ENCODE peak calls at places on chromosomes 7 and 10, in nine cellular contexts. C is neural progenitor cell, B is AG09319, F is GM10248, R is hepatocyte, P is fibroblast of lung, H is cardiac muscle cell, E is right atrium auricular region, D is bronchial epithelial cell. V is an unnamed sample.

GRCh38 chr10:17026686-17027485 is 102.7 kb downstream of the CUBN start:
- DNase-seq in C (no peak), B (no peak), F (no peak), R (no peak), P (peak), H (no peak), E (no peak), D (peak), V (no peak)

GRCh38 chr10:80522756-80523363 is 14.8 kb upstream of the SH2D4B start:
- DNase-seq in C (no peak), B (no peak), F (no peak), R (no peak), P (no peak), H (no peak), E (no peak), D (peak), V (no peak)

GRCh38 chr7:90224204-90224603 is 12.7 kb downstream of the STEAP2 start:
- DNase-seq in C (peak), B (no peak), F (no peak), R (no peak), P (no peak), H (no peak), E (no peak), D (no peak), V (no peak)

GRCh38 chr10:129517680-129518057 is 50.6 kb downstream of the MGMT start:
- DNase-seq in C (no peak), B (no peak), F (no peak), R (no peak), P (no peak), H (no peak), E (no peak), D (no peak), V (no peak)

GRCh38 chr7:117816727-117817126 is 56.5 kb downstream of the CTTNBP2 start:
- DNase-seq in C (no peak), B (no peak), F (no peak), R (no peak), P (peak), H (no peak), E (no peak), D (peak), V (no peak)

GRCh38 chr7:79692015-79692414 is 238.5 kb upstream of the MAGI2 start:
- DNase-seq in C (no peak), B (peak), F (no peak), R (no peak), P (peak), H (no peak), E (no peak), D (peak), V (no peak)

GRCh38 chr10:92387289-92387940 is 96.4 kb downstream of the MARCHF5 start:
- DNase-seq in C (peak), B (no peak), F (peak), R (peak), P (peak), H (peak), E (no peak), D (peak), V (peak)

GRCh38 chr7:27181795-27182275 is 3.2 kb downstream of the HOXA11 start:
- DNase-seq in C (no peak), B (no peak), F (no peak), R (no peak), P (no peak), H (no peak), E (no peak), D (no peak), V (no peak)

GRCh38 chr10:92323079-92323478 is 32.1 kb downstream of the MARCHF5 start:
- DNase-seq in C (no peak), B (no peak), F (no peak), R (no peak), P (no peak), H (no peak), E (no peak), D (no peak), V (no peak)

GRCh38 chr10:96678725-96679124 is 41.6 kb downstream of the PIK3AP1 start:
- DNase-seq in C (no peak), B (no peak), F (no peak), R (no peak), P (no peak), H (no peak), E (no peak), D (no peak), V (no peak)

GRCh38 chr10:72332423-72333110 is 22.2 kb downstream of the DNAJB12 start:
- DNase-seq in C (no peak), B (no peak), F (no peak), R (no peak), P (no peak), H (no peak), E (no peak), D (no peak), V (no peak)

GRCh38 chr7:88429382-88429781 is 122.7 kb upstream of the STEAP4 start:
- DNase-seq in C (no peak), B (no peak), F (no peak), R (no peak), P (no peak), H (no peak), E (no peak), D (peak), V (no peak)

GRCh38 chr7:5594616-5595544 is 171.2 kb upstream of the TNRC18 start:
- DNase-seq in C (peak), B (no peak), F (no peak), R (peak), P (peak), H (peak), E (no peak), D (no peak), V (peak)

GRCh38 chr10:72257051-72257892 is 16.5 kb upstream of the DDIT4 start:
- DNase-seq in C (peak), B (no peak), F (peak), R (no peak), P (peak), H (no peak), E (peak), D (no peak), V (no peak)

GRCh38 chr10:126569513-126570447 is 100.7 kb downstream of the C10orf90 start:
- DNase-seq in C (no peak), B (peak), F (no peak), R (peak), P (peak), H (no peak), E (no peak), D (peak), V (no peak)

GRCh38 chr10:132185601-132186487 is 904 bp upstream of the DPYSL4 start:
- DNase-seq in C (peak), B (no peak), F (no peak), R (peak), P (peak), H (peak), E (no peak), D (peak), V (no peak)

GRCh38 chr10:45308707-45309106 is 6.7 kb downstream of the OR13A1 start:
- DNase-seq in C (no peak), B (no peak), F (no peak), R (peak), P (no peak), H (peak), E (no peak), D (peak), V (no peak)

GRCh38 chr10:7098160-7098762 is 312.6 kb downstream of the SFMBT2 start:
- DNase-seq in C (no peak), B (no peak), F (no peak), R (no peak), P (no peak), H (no peak), E (no peak), D (no peak), V (no peak)

GRCh38 chr7:131039355-131039762 is 288.3 kb upstream of the MKLN1 start:
- DNase-seq in C (no peak), B (no peak), F (no peak), R (no peak), P (no peak), H (no peak), E (peak), D (no peak), V (no peak)

GRCh38 chr7:43648725-43649406 is 66.0 kb downstream of the STK17A start:
- DNase-seq in C (no peak), B (peak), F (peak), R (no peak), P (peak), H (no peak), E (no peak), D (peak), V (no peak)

GRCh38 chr7:64359543-64359942 is 45.8 kb downstream of the ZNF736 start:
- DNase-seq in C (no peak), B (no peak), F (no peak), R (no peak), P (no peak), H (no peak), E (no peak), D (no peak), V (no peak)

GRCh38 chr10:81873932-81874816 is 820 bp upstream of the NRG3 start:
- DNase-seq in C (peak), B (no peak), F (peak), R (peak), P (no peak), H (peak), E (no peak), D (peak), V (peak)

GRCh38 chr10:7428673-7429350 is 18.0 kb upstream of the SFMBT2 start:
- DNase-seq in C (no peak), B (no peak), F (no peak), R (no peak), P (no peak), H (no peak), E (no peak), D (no peak), V (no peak)

DNA sequence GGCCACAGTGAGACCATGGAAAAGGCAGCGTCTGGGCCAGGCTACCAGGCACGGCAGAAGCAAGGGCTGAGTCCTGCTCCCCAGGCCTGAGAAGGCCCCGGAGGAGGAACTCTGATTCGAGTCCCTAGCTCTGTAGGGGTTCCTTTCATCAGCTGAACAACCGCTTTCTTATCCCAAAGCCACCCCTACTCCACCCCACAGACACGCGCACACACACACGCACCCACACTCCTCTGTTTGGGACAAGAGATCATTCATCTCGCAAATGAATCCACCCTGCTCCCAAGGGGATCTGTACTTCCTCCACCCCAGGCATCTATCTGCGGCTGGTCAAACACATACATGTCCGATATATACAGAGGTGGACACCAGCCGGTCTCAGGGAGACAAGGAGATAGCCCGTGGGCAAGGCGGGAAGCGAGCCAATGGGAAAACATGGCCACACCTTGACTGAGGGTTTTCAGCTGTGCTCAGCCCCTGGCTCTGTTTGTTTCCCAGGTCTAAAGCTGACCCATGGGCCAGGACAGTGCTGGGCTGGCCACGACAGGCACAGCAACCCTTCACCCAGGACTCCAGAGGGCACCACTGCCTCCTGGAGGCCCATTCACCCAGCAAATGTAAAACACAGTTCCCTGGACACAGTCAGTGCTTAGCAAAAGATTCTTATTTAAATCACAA is 7.3 kb downstream of the ZCCHC24 start:
- DNase-seq in C (no peak), B (no peak), F (no peak), R (no peak), P (peak), H (no peak), E (no peak), D (no peak), V (no peak)
- TF ChIP-seq CTCF in C (peak), B (peak), F (no peak), R (peak), P (peak), H (peak), E (no peak), D (peak), V (peak)

GRCh38 chr7:33711231-33712019 is 193.9 kb upstream of the BMPER start:
- DNase-seq in C (no peak), B (no peak), F (no peak), R (no peak), P (no peak), H (peak), E (no peak), D (no peak), V (no peak)
- TF ChIP-seq CTCF in C (no peak), B (no peak), F (no peak), R (no peak), P (no peak), H (no peak), E (no peak), D (no peak), V (no peak)

GRCh38 chr7:29538322-29538874 is 25.2 kb upstream of the PRR15 start:
- DNase-seq in C (peak), B (no peak), F (no peak), R (peak), P (no peak), H (peak), E (no peak), D (no peak), V (no peak)
- TF ChIP-seq CTCF in C (peak), B (no peak), F (no peak), R (no peak), P (no peak), H (no peak), E (no peak), D (no peak), V (no peak)

DNA sequence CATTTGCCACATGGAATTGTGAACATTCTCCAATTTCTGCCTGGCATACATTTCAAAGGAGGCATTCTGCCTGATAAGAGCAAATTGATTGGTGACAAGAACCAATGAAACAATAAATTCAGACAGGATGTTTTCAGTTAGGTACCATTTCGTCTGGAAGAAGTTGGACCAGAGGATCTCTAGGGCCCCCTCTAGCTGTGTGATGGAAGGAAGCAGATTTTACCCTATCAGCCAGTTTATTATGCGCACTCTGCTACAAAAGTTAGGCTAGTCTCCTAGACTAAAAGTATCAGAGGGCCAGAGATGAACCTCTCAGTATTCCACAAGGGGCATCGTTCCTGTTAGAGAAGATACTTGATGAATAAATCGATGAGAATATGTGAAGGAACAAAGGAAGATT is 118.0 kb downstream of the BUB3 start:
- DNase-seq in C (no peak), B (no peak), F (no peak), R (no peak), P (no peak), H (no peak), E (no peak), D (no peak), V (no peak)
- TF ChIP-seq CTCF in C (peak), B (no peak), F (no peak), R (no peak), P (no peak), H (peak), E (no peak), D (peak), V (no peak)